ENCODE peak calls at places on chromosomes 13 and 19, in seven cellular contexts. B, E, O, D, G, X and F are unnamed samples.

GRCh38 chr13:27199691-27200090 is 28.1 kb upstream of the USP12 start:
- DNase-seq in O (no peak), X (no peak), D (no peak), E (no peak), G (no peak), B (no peak), F (no peak)

GRCh38 chr19:48719263-48720171 is at the start of gene MAMSTR:
- DNase-seq in G (no peak), E (no peak), O (no peak), B (no peak), D (peak; percentile 60), X (no peak), F (no peak)

GRCh38 chr19:18571564-18572344 is at the start of gene UBA52:
- DNase-seq in B (peak; percentile 100), E (peak; percentile 98), D (peak; percentile 97), O (peak; percentile 93), G (peak; percentile 95), X (peak; percentile 96), F (peak; percentile 98)

GRCh38 chr13:112803422-112803821 is 113.6 kb downstream of the ATP11A start:
- DNase-seq in E (no peak), G (no peak), D (no peak), B (no peak), X (no peak), O (no peak), F (no peak)

GRCh38 chr13:33139186-33139585 is 123.0 kb downstream of the KL start:
- DNase-seq in O (peak; percentile 31), E (no peak), D (no peak), X (no peak), B (no peak), G (no peak), F (no peak)

GRCh38 chr13:32233062-32233461 is 82.1 kb downstream of the ZAR1L start:
- DNase-seq in B (no peak), D (no peak), X (no peak), G (no peak), E (no peak), O (no peak), F (no peak)

GRCh38 chr13:62320129-62320724 is 904.6 kb upstream of the PCDH20 start:
- DNase-seq in B (no peak), E (no peak), O (no peak), G (peak; percentile 23), D (peak; percentile 14), X (peak; percentile 8), F (no peak)

GRCh38 chr19:10828981-10829821 is 6.8 kb downstream of the TMED1 start:
- DNase-seq in O (no peak), B (no peak), E (no peak), G (no peak), X (no peak), D (no peak), F (no peak)

GRCh38 chr13:32150239-32150638 is 118.7 kb downstream of the FRY start:
- DNase-seq in D (no peak), E (no peak), G (no peak), O (no peak), B (no peak), X (no peak), F (no peak)

GRCh38 chr19:45899919-45900589 is 2.4 kb downstream of the MYPOP start:
- DNase-seq in X (no peak), G (no peak), B (no peak), D (no peak), O (no peak), E (no peak), F (no peak)

GRCh38 chr13:71867101-71867814 is at the start of gene DACH1:
- DNase-seq in D (peak; percentile 35), X (no peak), B (no peak), O (no peak), G (peak; percentile 38), E (no peak), F (peak; percentile 39)